ENCODE peak calls at places on chromosomes 11 and 22, in seven cellular contexts. D, P, J, E, V, A and I are unnamed samples.

GRCh38 chr11:46914363-46914762 is 4.0 kb downstream of the LRP4 start:
- DNase-seq in A (peak), P (no peak), V (no peak), D (no peak), E (no peak), J (no peak), I (no peak)

GRCh38 chr11:85694385-85694980 is 8.5 kb upstream of the CCDC89 start:
- DNase-seq in J (peak), P (peak), E (no peak), A (peak), V (no peak), D (no peak), I (peak)

GRCh38 chr11:39651857-39652461 is 1807.5 kb downstream of the LRRC4C start:
- DNase-seq in J (no peak), A (no peak), E (no peak), V (no peak), P (no peak), D (no peak), I (no peak)

GRCh38 chr11:74970852-74971395 is 17.8 kb upstream of the NEU3 start:
- DNase-seq in P (no peak), J (no peak), V (no peak), E (no peak), A (no peak), D (no peak), I (no peak)

GRCh38 chr22:36386900-36387663 is 685 bp downstream of the MYH9 start:
- DNase-seq in V (peak), D (peak), E (no peak), J (no peak), P (peak), A (no peak), I (peak)

GRCh38 chr11:105757107-105757506 is 147.2 kb downstream of the GRIA4 start:
- DNase-seq in P (no peak), E (no peak), A (no peak), V (no peak), J (no peak), D (no peak), I (no peak)

GRCh38 chr11:4071828-4072421 is 22.7 kb upstream of the RRM1 start:
- DNase-seq in E (no peak), V (no peak), A (no peak), P (no peak), J (no peak), D (no peak), I (no peak)

GRCh38 chr22:17969732-17970131 is 54.6 kb downstream of the MICAL3 start:
- DNase-seq in P (no peak), E (no peak), J (no peak), D (no peak), V (no peak), A (no peak), I (no peak)

GRCh38 chr11:48012051-48012391 is 31.7 kb downstream of the PTPRJ start:
- DNase-seq in E (peak), A (no peak), J (no peak), D (peak), V (no peak), P (peak), I (peak)

GRCh38 chr11:66335531-66336233 is 552 bp downstream of the RIN1 start:
- DNase-seq in J (no peak), V (peak), A (peak), D (no peak), E (no peak), P (peak), I (no peak)